ENCODE peak calls at places on chromosomes 6 and 20, in ten cellular contexts. T, I, B, U, Y, Z, G, P, X and M are unnamed samples. For H3K36me3 and H3K4me1, the result is how much of the 10 kb centered on the place peaks cover.

GRCh38 chr6:2471474-2471873 is 226.1 kb upstream of the GMDS start:
- DNase-seq in Z (no peak), B (no peak), X (no peak), P (no peak), U (no peak), G (no peak), I (no peak), T (no peak), Y (no peak), M (no peak)

GRCh38 chr6:39366875-39367618 is 44.5 kb upstream of the KCNK16 start:
- DNase-seq in I (no peak), T (no peak), G (no peak), X (no peak), Y (no peak), B (no peak), Z (no peak), U (no peak), P (no peak), M (no peak)

GRCh38 chr6:149864578-149865535 is 698 bp upstream of the LRP11 start:
- DNase-seq in P (no peak), I (peak), T (no peak), X (no peak), G (peak), Y (peak), U (no peak), B (no peak), Z (peak), M (no peak)

GRCh38 chr6:3592371-3592941 is 135.6 kb upstream of the SLC22A23 start:
- DNase-seq in Z (peak), U (no peak), G (peak), X (no peak), T (no peak), Y (peak), P (no peak), B (no peak), I (no peak), M (peak)

GRCh38 chr6:166420351-166420750 is 37.6 kb upstream of the MPC1 start:
- DNase-seq in P (no peak), U (no peak), G (no peak), X (no peak), I (no peak), Z (no peak), B (no peak), T (no peak), Y (peak), M (no peak)

GRCh38 chr20:33062105-33062629 is 8.5 kb downstream of the BPIFB3 start:
- DNase-seq in X (no peak), B (no peak), T (no peak), Z (no peak), P (no peak), U (no peak), G (no peak), Y (no peak), I (no peak), M (no peak)

GRCh38 chr20:38764563-38765355 is 16.5 kb downstream of the ACTR5 start:
- DNase-seq in T (no peak), G (no peak), X (no peak), Y (peak), Z (no peak), P (no peak), I (peak), B (no peak), U (peak), M (no peak)

GRCh38 chr6:90068264-90068663 is 174.0 kb downstream of the GJA10 start:
- DNase-seq in T (no peak), Y (peak), X (peak), U (no peak), G (no peak), B (no peak), I (no peak), Z (no peak), P (no peak), M (no peak)

DNA sequence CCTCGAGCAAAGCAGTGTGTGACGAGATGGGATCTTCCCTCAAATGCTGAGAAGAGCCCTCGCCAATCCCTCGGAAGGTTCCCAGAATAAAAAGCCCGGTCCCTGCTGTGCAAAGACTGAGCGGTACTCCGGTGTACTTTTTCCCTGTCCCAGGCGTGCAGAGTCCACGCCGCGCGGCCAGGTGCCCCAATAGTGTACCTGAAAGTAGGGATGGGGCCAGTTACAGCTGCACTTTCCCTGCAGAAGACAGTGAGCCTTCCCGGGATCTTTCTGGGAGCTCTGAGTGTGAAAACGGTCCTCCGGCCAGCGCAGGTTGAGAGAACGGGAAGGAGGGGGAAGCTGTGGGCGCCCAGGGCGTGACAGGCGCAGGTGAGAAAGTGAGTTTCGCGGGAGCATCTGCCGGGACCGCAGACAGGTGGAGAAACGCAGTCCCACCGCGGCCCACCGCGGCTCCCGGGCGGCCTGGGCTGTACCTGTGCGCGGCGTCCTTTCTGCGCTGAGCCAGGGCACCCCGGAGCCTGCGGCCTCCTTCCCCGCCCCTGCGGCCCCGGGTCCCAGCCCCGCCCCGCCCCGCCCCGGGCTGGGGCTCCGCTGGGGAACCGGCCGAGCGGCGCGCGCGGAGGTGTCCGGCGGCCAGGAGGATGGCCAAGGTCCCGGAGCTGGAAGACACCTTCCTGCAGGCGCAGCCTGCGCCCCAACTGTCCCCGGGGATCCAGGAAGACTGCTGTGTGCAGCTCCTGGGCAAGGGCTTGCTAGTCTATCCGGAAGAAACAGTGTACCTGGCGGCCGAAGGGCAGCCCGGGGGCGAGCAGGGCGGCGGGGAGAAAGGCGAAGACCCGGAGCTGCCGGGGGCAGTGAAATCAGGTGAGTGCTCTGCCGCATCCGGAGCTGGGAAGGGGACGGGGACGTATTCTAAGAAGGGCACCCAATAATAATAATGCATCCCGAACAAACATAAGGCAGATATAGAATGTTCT is at the start of gene RFX6:
- DNase-seq in X (no peak), T (no peak), U (peak), I (peak), B (no peak), G (no peak), Y (no peak), Z (no peak), P (no peak), M (no peak)
- TF ChIP-seq POLR2A in X (no peak), T (no peak), U (no peak), I (no peak), B (no peak), G (no peak), Y (no peak), Z (no peak), P (no peak), M (no peak)

GRCh38 chr20:62161347-62161746 is 17.8 kb downstream of the SS18L1 start:
- DNase-seq in U (no peak), B (no peak), P (no peak), Y (peak), X (no peak), Z (no peak), T (no peak), G (peak), I (no peak), M (no peak)
- H3K36me3 ChIP-seq in U (under half), B (half or more), P (under half), Y (half or more), X (half or more), Z (under half), T (under half), G (under half), I (half or more), M (under half)

GRCh38 chr6:52566853-52567279 is 10.0 kb downstream of the TRAM2 start:
- DNase-seq in Y (peak), B (no peak), I (no peak), T (no peak), G (no peak), U (no peak), Z (no peak), P (no peak), X (peak), M (peak)

GRCh38 chr6:52570291-52570700 is 6.6 kb downstream of the TRAM2 start:
- DNase-seq in U (no peak), Z (peak), I (no peak), B (no peak), Y (no peak), G (no peak), X (peak), P (no peak), T (peak), M (no peak)

GRCh38 chr6:52566201-52566600 is 10.7 kb downstream of the TRAM2 start:
- DNase-seq in G (no peak), I (no peak), U (no peak), B (no peak), Z (no peak), X (no peak), P (no peak), Y (no peak), T (no peak), M (no peak)

GRCh38 chr6:52571099-52571755 is 5.6 kb downstream of the TRAM2 start:
- DNase-seq in P (no peak), T (no peak), X (no peak), Z (no peak), I (no peak), G (no peak), B (no peak), U (no peak), Y (no peak), M (no peak)

GRCh38 chr6:52568320-52568719 is 8.5 kb downstream of the TRAM2 start:
- DNase-seq in G (no peak), I (no peak), Y (no peak), X (peak), B (no peak), T (no peak), P (no peak), Z (no peak), U (no peak), M (no peak)
- H3K4me1 ChIP-seq in G (under half), I (half or more), Y (under half), X (half or more), B (half or more), T (under half), P (under half), Z (under half), U (under half), M (under half)

DNA sequence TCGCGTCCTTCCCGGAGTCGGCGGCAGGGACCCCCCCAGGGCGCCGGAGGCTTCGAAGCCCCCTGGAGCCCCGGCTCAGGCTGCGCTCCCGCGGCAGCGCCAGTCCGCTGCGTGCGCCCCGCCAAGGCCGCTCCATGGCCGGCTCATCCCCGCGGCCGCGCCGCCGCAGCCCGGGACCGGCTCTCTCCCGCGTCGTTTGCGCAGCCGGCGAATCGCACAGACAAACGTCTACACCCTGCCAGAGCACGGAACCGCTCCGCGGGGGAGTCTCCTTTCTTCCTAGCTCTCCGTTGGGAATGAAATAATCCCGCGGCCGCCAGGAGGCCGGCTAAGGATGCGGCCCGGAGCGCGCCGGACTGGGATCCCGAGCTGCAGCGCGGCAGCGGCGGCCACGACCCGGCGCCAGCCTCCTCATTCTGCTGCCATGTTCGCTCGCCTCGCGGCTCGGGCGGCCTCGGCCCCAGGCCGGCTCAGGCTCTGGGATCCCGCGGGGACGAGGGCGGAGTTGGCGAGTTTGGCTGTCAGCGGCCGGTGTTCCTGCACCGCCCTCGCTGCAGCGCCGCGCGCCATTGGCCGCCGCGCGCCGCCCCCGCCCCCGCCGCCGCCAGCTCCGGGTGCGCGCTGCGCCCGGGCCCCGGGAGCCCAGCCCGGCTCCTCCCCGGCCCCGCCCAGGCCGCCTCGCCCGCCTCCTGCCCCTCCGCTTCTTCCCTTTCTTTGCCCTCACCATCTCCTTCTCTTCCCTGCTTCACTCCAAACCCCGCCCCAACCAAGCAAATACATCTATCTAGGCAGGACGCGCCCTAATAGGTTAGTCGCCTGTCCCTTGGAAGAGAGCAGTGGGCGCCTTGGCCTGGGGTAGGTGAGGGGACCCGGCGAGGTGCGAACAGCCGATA is at the start of gene GFOD1:
- DNase-seq in U (peak), Z (peak), B (peak), X (peak), G (peak), Y (peak), P (peak), T (peak), I (peak), M (peak)
- TF ChIP-seq POLR2A in U (peak), Z (peak), B (no peak), X (peak), G (no peak), Y (peak), P (peak), T (peak), I (no peak), M (peak)